ENCODE peak calls at places on chromosome 14, in four cellular contexts. One of them, this sample, is unnamed.

GRCh38 chr14:71966528-71966927 is 34.3 kb downstream of the RGS6 start:
- DNase-seq in EL: no peak
- DNase-seq in HEK293T: no peak
- DNase-seq in NCI-H526: no peak
- DNase-seq in this sample: no peak

GRCh38 chr14:103329421-103330347 is 4.4 kb upstream of the EIF5 start:
- DNase-seq in EL: no peak
- DNase-seq in HEK293T: no peak
- DNase-seq in NCI-H526: peak
- DNase-seq in this sample: no peak

GRCh38 chr14:67943947-67944346 is 124.4 kb downstream of the RAD51B start:
- DNase-seq in EL: peak
- DNase-seq in HEK293T: peak
- DNase-seq in NCI-H526: peak
- DNase-seq in this sample: peak

GRCh38 chr14:105498430-105499255 is 7.6 kb downstream of the TEDC1 start:
- DNase-seq in EL: no peak
- DNase-seq in HEK293T: no peak
- DNase-seq in NCI-H526: no peak
- DNase-seq in this sample: no peak

GRCh38 chr14:91214306-91214705 is 30.2 kb downstream of the GPR68 start:
- DNase-seq in EL: no peak
- DNase-seq in HEK293T: no peak
- DNase-seq in NCI-H526: no peak
- DNase-seq in this sample: no peak

GRCh38 chr14:104580961-104581360 is 1.4 kb downstream of the C14orf180 start:
- DNase-seq in EL: no peak
- DNase-seq in HEK293T: no peak
- DNase-seq in NCI-H526: no peak
- DNase-seq in this sample: peak

GRCh38 chr14:79363291-79363690 is 848.0 kb downstream of the DIO2 start:
- DNase-seq in EL: no peak
- DNase-seq in HEK293T: no peak
- DNase-seq in NCI-H526: no peak
- DNase-seq in this sample: no peak

GRCh38 chr14:35818346-35819115 is 7.6 kb upstream of the BRMS1L start:
- DNase-seq in EL: peak
- DNase-seq in HEK293T: peak
- DNase-seq in NCI-H526: peak
- DNase-seq in this sample: no peak

GRCh38 chr14:76337619-76338545 is 38.1 kb upstream of the ESRRB start:
- DNase-seq in EL: peak
- DNase-seq in HEK293T: peak
- DNase-seq in NCI-H526: no peak
- DNase-seq in this sample: no peak

GRCh38 chr14:53516261-53516774 is 363.2 kb upstream of the DDHD1 start:
- DNase-seq in EL: peak
- DNase-seq in HEK293T: no peak
- DNase-seq in NCI-H526: no peak
- DNase-seq in this sample: peak

GRCh38 chr14:93984987-93985410 is 8.6 kb upstream of the ASB2 start:
- DNase-seq in EL: peak
- DNase-seq in HEK293T: peak
- DNase-seq in NCI-H526: peak
- DNase-seq in this sample: peak

GRCh38 chr14:32258574-32258973 is 55.5 kb upstream of the RNU6-8 start:
- DNase-seq in EL: no peak
- DNase-seq in HEK293T: no peak
- DNase-seq in NCI-H526: no peak
- DNase-seq in this sample: no peak

GRCh38 chr14:71220462-71220861 is 313.2 kb downstream of the PCNX1 start:
- DNase-seq in EL: no peak
- DNase-seq in HEK293T: no peak
- DNase-seq in NCI-H526: no peak
- DNase-seq in this sample: no peak

GRCh38 chr14:72741836-72742681 is 151.8 kb downstream of the DPF3 start:
- DNase-seq in EL: no peak
- DNase-seq in HEK293T: no peak
- DNase-seq in NCI-H526: no peak
- DNase-seq in this sample: no peak

GRCh38 chr14:103899316-103899715 is 28.9 kb upstream of the TDRD9 start:
- DNase-seq in EL: no peak
- DNase-seq in HEK293T: no peak
- DNase-seq in NCI-H526: no peak
- DNase-seq in this sample: no peak

GRCh38 chr14:75044322-75044721 is 6.9 kb downstream of the MLH3 start:
- DNase-seq in EL: peak
- DNase-seq in HEK293T: no peak
- DNase-seq in NCI-H526: no peak
- DNase-seq in this sample: peak

GRCh38 chr14:103188691-103189480 is 65.6 kb downstream of the TNFAIP2 start:
- DNase-seq in EL: peak
- DNase-seq in HEK293T: no peak
- DNase-seq in NCI-H526: no peak
- DNase-seq in this sample: no peak

GRCh38 chr14:67765192-67765834 is 51.1 kb downstream of the ZFYVE26 start:
- DNase-seq in EL: no peak
- DNase-seq in HEK293T: no peak
- DNase-seq in NCI-H526: no peak
- DNase-seq in this sample: no peak

GRCh38 chr14:87494010-87494409 is 499.0 kb downstream of the GALC start:
- DNase-seq in EL: no peak
- DNase-seq in HEK293T: no peak
- DNase-seq in NCI-H526: no peak
- DNase-seq in this sample: no peak

GRCh38 chr14:36099619-36100018 is 76.9 kb downstream of the PTCSC3 start:
- DNase-seq in EL: no peak
- DNase-seq in HEK293T: no peak
- DNase-seq in NCI-H526: no peak
- DNase-seq in this sample: no peak

GRCh38 chr14:22391908-22392307 is 197.1 kb downstream of the DAD1 start:
- DNase-seq in EL: peak
- DNase-seq in HEK293T: peak
- DNase-seq in NCI-H526: no peak
- DNase-seq in this sample: peak

GRCh38 chr14:68787235-68787727 is 5.6 kb downstream of the ZFP36L1 start:
- DNase-seq in EL: peak
- DNase-seq in HEK293T: no peak
- DNase-seq in NCI-H526: no peak
- DNase-seq in this sample: no peak